ENCODE peak calls at places on chromosomes 12 and 14, in eight cellular contexts. M is GM20000, C is fibroblast of pulmonary artery, B is cardiac fibroblast, H is endothelial cell, K is tibial nerve, S is fibroblast of lung, A is keratinocyte. F is an unnamed sample.

GRCh38 chr14:75147423-75148071 is 20.7 kb upstream of the NEK9 start:
- DNase-seq in M (no peak), H (peak; percentile 58), A (no peak), S (peak; percentile 84), B (peak; percentile 98), C (peak; percentile 98), K (peak; percentile 86), F (peak; percentile 54)

GRCh38 chr14:50741571-50741970 is 73.5 kb upstream of the SAV1 start:
- DNase-seq in B (peak; percentile 18), A (no peak), K (no peak), M (peak; percentile 17), H (no peak), C (peak; percentile 33), S (peak; percentile 44), F (no peak)

GRCh38 chr12:12622418-12622817 is 10.7 kb downstream of the CREBL2 start:
- DNase-seq in S (no peak), C (no peak), A (no peak), B (no peak), K (no peak), M (no peak), H (no peak), F (no peak)

GRCh38 chr12:25433581-25434325 is 119.3 kb downstream of the LMNTD1 start:
- DNase-seq in A (no peak), S (peak; percentile 30), M (no peak), B (peak; percentile 22), K (no peak), C (no peak), H (no peak), F (no peak)

GRCh38 chr14:68864301-68864810 is 71.5 kb upstream of the ZFP36L1 start:
- DNase-seq in K (no peak), C (no peak), S (no peak), M (no peak), H (no peak), A (no peak), B (peak; percentile 33), F (no peak)

GRCh38 chr12:26152507-26153102 is 27.8 kb upstream of the BHLHE41 start:
- DNase-seq in H (no peak), K (no peak), B (no peak), C (no peak), A (no peak), S (no peak), M (no peak), F (no peak)

GRCh38 chr12:102567031-102567985 is 86.9 kb upstream of the IGF1 start:
- DNase-seq in A (no peak), M (no peak), K (no peak), C (peak; percentile 52), B (peak; percentile 40), S (peak; percentile 14), H (no peak), F (no peak)

GRCh38 chr12:108043750-108044149 is 85.3 kb upstream of the WSCD2 start:
- DNase-seq in M (no peak), K (no peak), S (no peak), B (no peak), C (no peak), H (no peak), A (no peak), F (no peak)

GRCh38 chr12:53652366-53652765 is 23.5 kb downstream of the ATP5MC2 start:
- DNase-seq in A (no peak), H (no peak), C (peak; percentile 20), M (no peak), B (peak; percentile 25), K (no peak), S (no peak), F (no peak)
- TF ChIP-seq CTCF in A (no peak), H (no peak), C (no peak), M (no peak), B (no peak), K (no peak), S (no peak), F (no peak)

DNA sequence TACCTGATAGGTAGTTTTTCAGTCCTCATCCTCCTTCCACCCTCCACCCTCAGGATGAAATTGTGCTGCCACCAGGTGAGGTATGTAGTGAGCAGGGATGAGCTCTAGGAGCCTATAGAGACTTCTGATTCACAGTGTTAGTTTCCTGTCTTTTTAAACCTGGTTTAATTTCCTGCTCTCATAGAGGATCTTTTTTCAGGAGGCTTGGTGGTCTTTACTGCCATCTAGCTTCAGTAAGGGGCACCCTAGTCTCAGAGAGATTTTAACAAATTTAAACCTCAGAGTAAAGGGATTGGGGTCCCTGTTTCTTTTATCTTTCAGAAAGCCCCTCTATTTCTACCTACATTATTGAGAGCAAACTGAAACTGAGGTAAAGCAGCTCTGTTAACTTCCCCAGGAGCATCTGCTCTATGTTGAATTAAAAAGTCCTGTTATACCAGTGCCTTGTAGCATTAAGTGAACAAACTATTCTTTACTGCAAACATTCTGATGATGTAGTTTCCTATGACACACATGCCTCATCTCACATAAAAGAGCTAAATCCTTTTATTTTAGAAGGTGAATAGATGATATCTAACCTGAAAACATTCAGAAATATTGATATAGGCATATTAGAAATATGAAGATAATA is 172.2 kb upstream of the DDHD1 start:
- DNase-seq in H (no peak), C (peak; percentile 35), M (peak; percentile 15), A (no peak), B (peak; percentile 25), K (no peak), S (peak; percentile 49), F (no peak)
- TF ChIP-seq CTCF in H (peak; percentile 25), C (peak; percentile 49), M (peak; percentile 28), A (no peak), B (peak; percentile 39), K (no peak), S (peak; percentile 61), F (peak; percentile 40)

GRCh38 chr12:50086148-50086547 is 1.0 kb downstream of the SMARCD1 start:
- DNase-seq in C (no peak), K (no peak), A (no peak), M (no peak), B (no peak), H (no peak), S (no peak), F (no peak)
- TF ChIP-seq CTCF in C (no peak), K (no peak), A (no peak), M (no peak), B (no peak), H (no peak), S (no peak), F (no peak)

GRCh38 chr14:20755037-20755436 is 9.3 kb downstream of the EDDM3A start:
- DNase-seq in K (no peak), A (no peak), M (no peak), H (no peak), S (no peak), B (no peak), C (no peak), F (no peak)

GRCh38 chr14:20754308-20754707 is 8.6 kb downstream of the EDDM3A start:
- DNase-seq in M (no peak), C (no peak), K (no peak), B (no peak), A (no peak), S (no peak), H (no peak), F (no peak)

GRCh38 chr14:20751963-20752562 is 6.4 kb downstream of the EDDM3A start:
- DNase-seq in B (no peak), A (no peak), M (no peak), H (no peak), K (no peak), S (no peak), C (no peak), F (no peak)

GRCh38 chr14:20760950-20761349 is 7.3 kb upstream of the EDDM3B start:
- DNase-seq in A (no peak), H (no peak), M (no peak), B (no peak), K (no peak), S (no peak), C (no peak), F (no peak)

GRCh38 chr14:20757963-20758362 is 10.2 kb upstream of the EDDM3B start:
- DNase-seq in C (no peak), B (no peak), H (peak; percentile 47), A (no peak), M (peak; percentile 18), K (peak; percentile 15), S (no peak), F (no peak)
- TF ChIP-seq CTCF in C (peak; percentile 1), B (no peak), H (peak; percentile 33), A (no peak), M (peak; percentile 58), K (no peak), S (no peak), F (peak; percentile 62)

GRCh38 chr14:88168025-88168424 is 155.0 kb downstream of the KCNK10 start:
- DNase-seq in H (no peak), C (no peak), K (no peak), S (no peak), A (no peak), M (no peak), B (no peak), F (no peak)

GRCh38 chr14:88164906-88165534 is 158.0 kb downstream of the KCNK10 start:
- DNase-seq in M (no peak), K (no peak), C (no peak), A (no peak), S (no peak), B (no peak), H (no peak), F (no peak)

GRCh38 chr14:88170333-88170732 is 152.7 kb downstream of the KCNK10 start:
- DNase-seq in S (no peak), C (no peak), K (no peak), B (no peak), H (no peak), M (no peak), A (no peak), F (no peak)

GRCh38 chr14:88166616-88167015 is 156.5 kb downstream of the KCNK10 start:
- DNase-seq in S (no peak), A (peak; percentile 71), C (no peak), M (no peak), H (no peak), K (no peak), B (no peak), F (no peak)

GRCh38 chr14:88168498-88169165 is 154.4 kb downstream of the KCNK10 start:
- DNase-seq in H (peak; percentile 28), B (peak; percentile 56), A (no peak), M (peak; percentile 67), C (peak; percentile 63), K (peak; percentile 22), S (peak; percentile 0), F (no peak)
- TF ChIP-seq CTCF in H (peak; percentile 64), B (peak; percentile 91), A (peak; percentile 84), M (peak; percentile 85), C (peak; percentile 91), K (peak; percentile 27), S (peak; percentile 54), F (peak; percentile 73)

GRCh38 chr14:106585692-106586091 is 1059.3 kb downstream of the TMEM121 start:
- DNase-seq in M (no peak), H (no peak), B (no peak), C (no peak), A (no peak), K (no peak), S (no peak), F (no peak)

GRCh38 chr14:106586098-106586704 is 1059.8 kb downstream of the TMEM121 start:
- DNase-seq in A (no peak), C (no peak), H (no peak), K (peak; percentile 7), M (peak; percentile 69), B (no peak), S (no peak), F (no peak)
- TF ChIP-seq CTCF in A (no peak), C (no peak), H (no peak), K (no peak), M (peak; percentile 83), B (no peak), S (no peak), F (peak; percentile 43)

F was measured in left ventricle myocardium inferior.